ENCODE peak calls at places on chromosomes 7 and 10, in seven cellular contexts. One of them, this sample, is unnamed.

GRCh38 chr10:112343056-112343806 is 30.7 kb upstream of the ACSL5 start:
- DNase-seq in mesenchymal stem cell: no peak
- DNase-seq in testis: no peak
- DNase-seq in CD8-positive, alpha-beta T cell: no peak
- DNase-seq in uterus: no peak
- DNase-seq in left ventricle myocardium inferior: no peak
- DNase-seq in spleen: no peak
- DNase-seq in this sample: no peak

GRCh38 chr10:88792656-88793055 is 9.9 kb upstream of the LIPM start:
- DNase-seq in CD8-positive, alpha-beta T cell: no peak
- DNase-seq in uterus: no peak
- DNase-seq in spleen: peak; percentile 81
- DNase-seq in left ventricle myocardium inferior: peak; percentile 20
- DNase-seq in testis: peak; percentile 16
- DNase-seq in mesenchymal stem cell: peak; percentile 54
- DNase-seq in this sample: no peak

GRCh38 chr10:98262571-98262970 is 5.4 kb downstream of the LOXL4 start:
- DNase-seq in mesenchymal stem cell: no peak
- DNase-seq in testis: peak; percentile 75
- DNase-seq in spleen: no peak
- DNase-seq in CD8-positive, alpha-beta T cell: no peak
- DNase-seq in uterus: no peak
- DNase-seq in left ventricle myocardium inferior: peak; percentile 59
- DNase-seq in this sample: no peak

GRCh38 chr10:109914966-109915365 is 8.3 kb downstream of the XPNPEP1 start:
- DNase-seq in uterus: peak; percentile 70
- DNase-seq in CD8-positive, alpha-beta T cell: peak; percentile 44
- DNase-seq in testis: no peak
- DNase-seq in spleen: no peak
- DNase-seq in mesenchymal stem cell: peak; percentile 91
- DNase-seq in left ventricle myocardium inferior: no peak
- DNase-seq in this sample: no peak

GRCh38 chr7:121083138-121083789 is 94.8 kb downstream of the CPED1 start:
- DNase-seq in CD8-positive, alpha-beta T cell: no peak
- DNase-seq in uterus: no peak
- DNase-seq in mesenchymal stem cell: peak; percentile 77
- DNase-seq in left ventricle myocardium inferior: no peak
- DNase-seq in spleen: no peak
- DNase-seq in testis: no peak
- DNase-seq in this sample: no peak

GRCh38 chr7:3568516-3568915 is 267.5 kb downstream of the SDK1 start:
- DNase-seq in left ventricle myocardium inferior: no peak
- DNase-seq in testis: no peak
- DNase-seq in spleen: no peak
- DNase-seq in mesenchymal stem cell: no peak
- DNase-seq in CD8-positive, alpha-beta T cell: no peak
- DNase-seq in uterus: no peak
- DNase-seq in this sample: no peak

GRCh38 chr10:91294134-91294906 is 73.9 kb downstream of the PCGF5 start:
- DNase-seq in mesenchymal stem cell: no peak
- DNase-seq in CD8-positive, alpha-beta T cell: no peak
- DNase-seq in testis: no peak
- DNase-seq in spleen: no peak
- DNase-seq in left ventricle myocardium inferior: no peak
- DNase-seq in uterus: no peak
- DNase-seq in this sample: no peak

GRCh38 chr10:106682175-106682574 is 482.3 kb downstream of the SORCS1 start:
- DNase-seq in left ventricle myocardium inferior: no peak
- DNase-seq in uterus: no peak
- DNase-seq in CD8-positive, alpha-beta T cell: no peak
- DNase-seq in mesenchymal stem cell: no peak
- DNase-seq in testis: no peak
- DNase-seq in spleen: no peak
- DNase-seq in this sample: no peak

GRCh38 chr7:113774182-113774807 is 144.5 kb downstream of the PPP1R3A start:
- DNase-seq in uterus: no peak
- DNase-seq in left ventricle myocardium inferior: no peak
- DNase-seq in CD8-positive, alpha-beta T cell: no peak
- DNase-seq in mesenchymal stem cell: peak; percentile 41
- DNase-seq in spleen: no peak
- DNase-seq in testis: peak; percentile 24
- DNase-seq in this sample: peak; percentile 17

GRCh38 chr7:70266186-70266585 is 667.9 kb downstream of the AUTS2 start:
- DNase-seq in mesenchymal stem cell: no peak
- DNase-seq in uterus: no peak
- DNase-seq in CD8-positive, alpha-beta T cell: no peak
- DNase-seq in spleen: no peak
- DNase-seq in left ventricle myocardium inferior: no peak
- DNase-seq in testis: no peak
- DNase-seq in this sample: no peak

GRCh38 chr10:3126741-3127342 is 45.7 kb downstream of the PITRM1 start:
- DNase-seq in mesenchymal stem cell: peak; percentile 14
- DNase-seq in spleen: no peak
- DNase-seq in uterus: no peak
- DNase-seq in CD8-positive, alpha-beta T cell: no peak
- DNase-seq in testis: no peak
- DNase-seq in left ventricle myocardium inferior: peak; percentile 56
- DNase-seq in this sample: no peak

GRCh38 chr10:28906934-28907333 is 229.6 kb downstream of the BAMBI start:
- DNase-seq in spleen: no peak
- DNase-seq in CD8-positive, alpha-beta T cell: no peak
- DNase-seq in mesenchymal stem cell: peak; percentile 63
- DNase-seq in uterus: no peak
- DNase-seq in testis: no peak
- DNase-seq in left ventricle myocardium inferior: no peak
- DNase-seq in this sample: no peak

GRCh38 chr10:21724695-21725371 is 190.8 kb downstream of the MLLT10 start:
- DNase-seq in left ventricle myocardium inferior: peak; percentile 83
- DNase-seq in mesenchymal stem cell: peak; percentile 99
- DNase-seq in CD8-positive, alpha-beta T cell: peak; percentile 47
- DNase-seq in testis: peak; percentile 98
- DNase-seq in uterus: peak; percentile 97
- DNase-seq in spleen: no peak
- DNase-seq in this sample: peak; percentile 99

GRCh38 chr7:115805458-115805857 is 225.1 kb downstream of the TFEC start:
- DNase-seq in CD8-positive, alpha-beta T cell: no peak
- DNase-seq in uterus: no peak
- DNase-seq in left ventricle myocardium inferior: no peak
- DNase-seq in spleen: no peak
- DNase-seq in mesenchymal stem cell: no peak
- DNase-seq in testis: no peak
- DNase-seq in this sample: no peak

DNA sequence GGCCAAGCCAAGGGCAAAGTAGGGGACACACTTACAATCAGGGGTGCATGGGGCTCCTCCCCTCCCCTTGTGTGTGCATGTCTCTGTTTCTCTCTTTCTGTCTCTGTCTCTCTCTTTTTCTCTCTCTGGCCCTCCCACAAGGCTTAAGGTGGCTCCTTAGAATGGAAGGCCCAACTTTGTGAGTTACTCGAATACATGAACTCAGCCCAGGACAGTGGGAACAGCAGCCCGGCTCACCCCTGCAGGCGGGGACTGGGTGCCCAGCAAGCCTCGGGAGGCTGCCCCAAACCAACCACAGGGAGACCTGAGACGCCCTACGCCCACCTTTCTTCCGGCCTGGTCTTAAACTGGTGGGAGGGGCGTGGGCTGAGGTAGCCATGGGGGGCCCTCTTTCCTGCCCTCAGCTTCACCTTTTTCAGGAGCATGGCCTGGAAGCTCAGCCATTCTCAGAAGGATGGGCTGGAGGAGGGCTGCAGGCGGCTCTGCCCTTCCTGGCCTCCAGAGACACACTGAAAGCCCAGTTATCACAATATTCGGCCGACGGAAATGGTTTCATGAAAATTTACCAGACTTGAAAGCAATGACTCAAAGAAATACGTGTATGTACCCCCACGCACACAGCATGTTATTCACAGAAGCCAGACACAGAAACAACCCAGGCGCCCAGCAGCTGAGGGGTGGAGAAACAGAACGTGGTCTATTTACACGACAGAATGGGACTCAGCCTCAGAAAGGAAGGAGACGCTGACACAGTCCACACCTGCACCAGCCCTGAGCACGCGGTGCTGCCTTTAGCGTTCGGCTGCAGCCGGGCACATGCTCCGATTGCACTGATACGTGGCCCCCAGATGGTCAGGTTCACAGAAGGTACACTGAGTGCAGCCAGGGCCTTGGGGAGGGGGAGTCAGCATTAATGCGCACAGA is 229.5 kb downstream of the PTPRN2 start:
- DNase-seq in spleen: peak; percentile 48
- DNase-seq in testis: peak; percentile 11
- DNase-seq in mesenchymal stem cell: no peak
- DNase-seq in CD8-positive, alpha-beta T cell: no peak
- DNase-seq in uterus: peak; percentile 1
- DNase-seq in left ventricle myocardium inferior: no peak
- DNase-seq in this sample: no peak
- H3K9me3 ChIP-seq in spleen: no peaks in the 10 kb centered on the region
- H3K9me3 ChIP-seq in testis: no peaks in the 10 kb centered on the region
- H3K9me3 ChIP-seq in mesenchymal stem cell: peaks cover 10% of the 10 kb centered on the region
- H3K9me3 ChIP-seq in CD8-positive, alpha-beta T cell: no peaks in the 10 kb centered on the region
- H3K9me3 ChIP-seq in uterus: no peaks in the 10 kb centered on the region
- H3K9me3 ChIP-seq in left ventricle myocardium inferior: peaks cover 21% of the 10 kb centered on the region
- H3K9me3 ChIP-seq in this sample: no peaks in the 10 kb centered on the region

DNA sequence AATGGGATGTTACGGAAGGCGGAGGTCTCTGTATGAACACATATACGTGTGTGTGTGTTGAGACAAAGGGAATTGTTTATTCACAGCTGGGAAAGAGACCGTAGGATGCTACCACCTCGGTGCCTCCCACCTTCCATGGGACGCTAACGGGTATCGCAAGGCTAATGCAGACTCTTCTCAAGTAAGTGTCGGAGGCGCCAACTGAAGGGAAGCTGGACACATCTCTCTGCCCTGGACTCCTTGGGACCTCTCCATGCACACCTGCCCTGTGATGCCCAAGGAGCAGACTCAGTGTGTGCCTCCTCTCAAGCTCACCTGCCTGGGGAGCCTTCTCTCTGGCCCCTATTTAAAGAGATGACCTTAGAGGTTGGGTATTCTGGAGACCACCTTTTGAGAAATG is 230.9 kb downstream of the DNAJB6 start:
- DNase-seq in CD8-positive, alpha-beta T cell: no peak
- DNase-seq in spleen: peak; percentile 40
- DNase-seq in left ventricle myocardium inferior: no peak
- DNase-seq in uterus: no peak
- DNase-seq in mesenchymal stem cell: no peak
- DNase-seq in testis: no peak
- DNase-seq in this sample: no peak
- H3K4me3 ChIP-seq in CD8-positive, alpha-beta T cell: peak overlapping the region; percentile 40
- H3K4me3 ChIP-seq in spleen: peak overlapping the region; percentile 42
- H3K4me3 ChIP-seq in left ventricle myocardium inferior: peak overlapping the region; percentile 71
- H3K4me3 ChIP-seq in uterus: no peak overlapping the region
- H3K4me3 ChIP-seq in mesenchymal stem cell: no peak overlapping the region
- H3K4me3 ChIP-seq in testis: no peak overlapping the region
- H3K4me3 ChIP-seq in this sample: no peak overlapping the region

DNA sequence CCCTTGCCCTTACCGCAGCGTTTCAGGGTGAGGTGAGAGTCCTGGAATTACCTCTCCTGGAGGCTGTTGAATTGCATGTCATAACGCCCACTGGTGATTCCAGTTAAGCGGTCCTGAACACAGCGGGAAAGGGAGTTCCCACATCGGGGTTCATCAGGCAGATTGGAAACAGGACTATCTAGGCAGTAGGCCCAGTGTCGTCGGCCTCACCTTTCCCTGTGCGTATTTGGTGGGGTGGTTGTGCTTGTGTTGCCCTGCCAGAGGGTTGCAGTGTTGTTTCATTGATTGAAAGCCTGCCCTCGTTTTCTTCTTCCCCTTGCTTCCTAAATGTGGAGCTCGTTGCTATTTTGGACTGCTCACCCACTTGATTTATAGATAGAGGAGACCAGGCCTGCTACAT is 10.6 kb upstream of the SUN1 start:
- DNase-seq in mesenchymal stem cell: no peak
- DNase-seq in testis: no peak
- DNase-seq in uterus: peak; percentile 56
- DNase-seq in spleen: peak; percentile 25
- DNase-seq in left ventricle myocardium inferior: no peak
- DNase-seq in CD8-positive, alpha-beta T cell: no peak
- DNase-seq in this sample: no peak
- H3K4me1 ChIP-seq in mesenchymal stem cell: peaks cover 16% of the 10 kb centered on the region
- H3K4me1 ChIP-seq in testis: peaks cover 6% of the 10 kb centered on the region
- H3K4me1 ChIP-seq in uterus: no peaks in the 10 kb centered on the region
- H3K4me1 ChIP-seq in spleen: peaks cover 31% of the 10 kb centered on the region
- H3K4me1 ChIP-seq in left ventricle myocardium inferior: peaks cover 98% of the 10 kb centered on the region
- H3K4me1 ChIP-seq in CD8-positive, alpha-beta T cell: peaks cover 7% of the 10 kb centered on the region
- H3K4me1 ChIP-seq in this sample: peaks cover 5% of the 10 kb centered on the region

DNA sequence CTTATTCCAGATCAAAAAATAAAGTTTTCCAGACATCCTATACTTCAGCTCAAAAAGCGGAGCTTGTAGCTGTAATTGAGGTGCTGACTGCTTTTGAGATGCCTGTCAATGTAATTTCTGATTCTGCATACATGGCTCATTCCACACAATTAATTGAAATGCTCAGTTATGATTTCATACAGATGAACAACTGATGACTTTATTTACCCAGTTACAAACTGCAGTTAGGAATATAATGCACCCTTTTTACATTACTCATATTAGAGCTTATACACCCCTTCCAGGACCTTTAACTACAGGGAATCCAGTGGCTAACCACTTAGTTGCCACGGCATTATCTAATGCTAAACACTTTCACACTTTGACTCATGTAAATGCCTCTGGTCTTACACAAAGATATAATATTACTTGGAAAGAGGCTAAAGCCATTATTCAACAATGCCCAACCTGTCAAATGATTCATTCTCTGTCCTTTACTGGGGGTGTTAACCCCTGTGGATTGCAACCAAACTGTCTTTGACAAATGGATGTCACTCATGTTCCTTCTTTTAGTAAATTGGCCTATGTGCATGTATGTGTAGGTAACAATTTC is 147.3 kb downstream of the ZNF33B start:
- DNase-seq in spleen: no peak
- DNase-seq in mesenchymal stem cell: no peak
- DNase-seq in left ventricle myocardium inferior: no peak
- DNase-seq in testis: no peak
- DNase-seq in CD8-positive, alpha-beta T cell: no peak
- DNase-seq in uterus: no peak
- DNase-seq in this sample: no peak
- H3K9me3 ChIP-seq in spleen: no peaks in the 10 kb centered on the region
- H3K9me3 ChIP-seq in mesenchymal stem cell: peaks cover 22% of the 10 kb centered on the region
- H3K9me3 ChIP-seq in left ventricle myocardium inferior: peaks cover 7% of the 10 kb centered on the region
- H3K9me3 ChIP-seq in testis: no peaks in the 10 kb centered on the region
- H3K9me3 ChIP-seq in CD8-positive, alpha-beta T cell: peaks cover 4% of the 10 kb centered on the region
- H3K9me3 ChIP-seq in uterus: no peaks in the 10 kb centered on the region
- H3K9me3 ChIP-seq in this sample: no peaks in the 10 kb centered on the region